ENCODE peak calls at places on chromosome 9, in eight cellular contexts. W is AG20443; R is GM20000; P is caudate nucleus; G is A172; H is LoVo; L is kidney tubule cell; O is activated CD4-positive, alpha-beta T cell treated with anti-CD3 and anti-CD28 coated beads, Interleukin-2, amount 50 U/mL, for 1 hour. J is an unnamed sample.

GRCh38 chr9:116286287-116286686 is 132.7 kb downstream of the PAPPA start:
- DNase-seq in L (no peak), G (no peak), W (no peak), R (no peak), O (no peak), P (no peak), H (no peak), J (no peak)

GRCh38 chr9:33124046-33124445 is 43.1 kb downstream of the B4GALT1 start:
- DNase-seq in G (no peak), R (no peak), P (no peak), O (no peak), W (no peak), L (no peak), H (no peak), J (no peak)

GRCh38 chr9:91680129-91680528 is 256.5 kb upstream of the NFIL3 start:
- DNase-seq in H (no peak), L (peak), P (no peak), O (no peak), R (no peak), G (peak), W (no peak), J (no peak)

GRCh38 chr9:95862343-95862742 is 13.1 kb upstream of the ERCC6L2 start:
- DNase-seq in W (no peak), O (no peak), L (no peak), H (no peak), G (no peak), R (no peak), P (no peak), J (no peak)

GRCh38 chr9:120935383-120935857 is 8.8 kb upstream of the TRAF1 start:
- DNase-seq in W (peak), O (no peak), R (no peak), P (peak), L (peak), H (peak), G (peak), J (peak)

GRCh38 chr9:19925674-19926503 is 137.1 kb upstream of the SLC24A2 start:
- DNase-seq in G (peak), H (peak), R (peak), W (peak), P (peak), L (peak), O (peak), J (peak)

GRCh38 chr9:138037140-138037539 is 159.6 kb downstream of the CACNA1B start:
- DNase-seq in O (no peak), R (no peak), H (no peak), P (no peak), W (no peak), L (no peak), G (no peak), J (no peak)

GRCh38 chr9:35731415-35732184 is 395 bp downstream of the TLN1 start:
- DNase-seq in L (peak), R (no peak), G (no peak), H (no peak), P (no peak), W (no peak), O (peak), J (no peak)

GRCh38 chr9:108748776-108749175 is 107.0 kb downstream of the ACTL7B start:
- DNase-seq in O (no peak), P (no peak), L (no peak), R (no peak), W (no peak), G (no peak), H (no peak), J (no peak)

GRCh38 chr9:98884849-98885248 is 58.9 kb upstream of the COL15A1 start:
- DNase-seq in W (no peak), R (no peak), G (no peak), H (no peak), L (no peak), P (no peak), O (no peak), J (no peak)

GRCh38 chr9:110213413-110214044 is 5.6 kb upstream of the C9orf152 start:
- DNase-seq in O (no peak), W (no peak), P (no peak), G (no peak), R (no peak), L (no peak), H (no peak), J (no peak)

GRCh38 chr9:106868565-106868964 is 5.6 kb downstream of the ZNF462 start:
- DNase-seq in O (no peak), R (no peak), G (no peak), L (no peak), W (no peak), P (no peak), H (no peak), J (no peak)

GRCh38 chr9:83281306-83282255 is 218.6 kb upstream of the RASEF start:
- DNase-seq in G (peak), O (no peak), H (peak), P (no peak), R (no peak), L (peak), W (peak), J (no peak)